ENCODE peak calls at places on chromosome 17, in six cellular contexts. T is mammary epithelial cell, W is OCI-LY7, C is H9, S is A549, P is PC-9. I is an unnamed sample.

GRCh38 chr17:37405955-37406634 is 541 bp downstream of the ACACA start:
- DNase-seq in C (no peak), T (peak; percentile 22), W (peak; percentile 34), P (no peak), S (no peak), I (no peak)

GRCh38 chr17:78839762-78840529 is 668 bp downstream of the USP36 start:
- DNase-seq in T (peak; percentile 37), C (peak; percentile 54), W (peak; percentile 52), P (peak; percentile 37), S (peak; percentile 51), I (peak; percentile 52)

GRCh38 chr17:63609820-63610573 is 9.3 kb downstream of the TACO1 start:
- DNase-seq in S (no peak), W (no peak), P (no peak), C (no peak), T (no peak), I (no peak)

GRCh38 chr17:56172517-56172982 is 19.3 kb downstream of the ANKFN1 start:
- DNase-seq in W (no peak), S (no peak), T (no peak), C (peak; percentile 52), P (no peak), I (no peak)

GRCh38 chr17:48871551-48872351 is 20.8 kb upstream of the ATP5MC1 start:
- DNase-seq in P (no peak), C (no peak), T (no peak), W (no peak), S (peak; percentile 85), I (peak; percentile 91)

GRCh38 chr17:17837966-17838962 is 1.5 kb upstream of the SREBF1 start:
- DNase-seq in T (peak; percentile 76), C (peak; percentile 93), P (peak; percentile 69), S (peak; percentile 77), W (peak; percentile 14), I (peak; percentile 86)

GRCh38 chr17:28350271-28350670 is 7.1 kb downstream of the POLDIP2 start:
- DNase-seq in P (no peak), T (no peak), S (no peak), C (no peak), W (no peak), I (no peak)

GRCh38 chr17:61735807-61736206 is 127.5 kb downstream of the BRIP1 start:
- DNase-seq in T (no peak), C (no peak), S (no peak), P (no peak), W (no peak), I (no peak)

GRCh38 chr17:9242497-9242881 is 221.2 kb downstream of the NTN1 start:
- DNase-seq in S (no peak), P (no peak), W (no peak), C (no peak), T (no peak), I (no peak)

GRCh38 chr17:32283745-32284207 is 18.1 kb downstream of the RHBDL3 start:
- DNase-seq in T (no peak), C (no peak), W (no peak), P (no peak), S (no peak), I (no peak)

GRCh38 chr17:49931416-49931815 is 37.6 kb upstream of the DLX4 start:
- DNase-seq in C (no peak), S (no peak), T (no peak), P (no peak), W (no peak), I (no peak)

GRCh38 chr17:80363518-80364090 is 51.4 kb upstream of the ENDOV start:
- DNase-seq in C (no peak), P (no peak), S (no peak), T (no peak), W (no peak), I (no peak)

GRCh38 chr17:38883592-38884526 is 14.0 kb downstream of the LASP1 start:
- DNase-seq in W (no peak), C (peak; percentile 71), S (no peak), P (no peak), T (peak; percentile 72), I (no peak)
- H3K4me1 ChIP-seq in W (peaks cover 60% of the 10 kb centered on the region), C (peaks cover 6% of the 10 kb centered on the region), S (peaks cover 88% of the 10 kb centered on the region), P (peaks cover 52% of the 10 kb centered on the region), T (peaks cover 57% of the 10 kb centered on the region), I (peaks cover 46% of the 10 kb centered on the region)

DNA sequence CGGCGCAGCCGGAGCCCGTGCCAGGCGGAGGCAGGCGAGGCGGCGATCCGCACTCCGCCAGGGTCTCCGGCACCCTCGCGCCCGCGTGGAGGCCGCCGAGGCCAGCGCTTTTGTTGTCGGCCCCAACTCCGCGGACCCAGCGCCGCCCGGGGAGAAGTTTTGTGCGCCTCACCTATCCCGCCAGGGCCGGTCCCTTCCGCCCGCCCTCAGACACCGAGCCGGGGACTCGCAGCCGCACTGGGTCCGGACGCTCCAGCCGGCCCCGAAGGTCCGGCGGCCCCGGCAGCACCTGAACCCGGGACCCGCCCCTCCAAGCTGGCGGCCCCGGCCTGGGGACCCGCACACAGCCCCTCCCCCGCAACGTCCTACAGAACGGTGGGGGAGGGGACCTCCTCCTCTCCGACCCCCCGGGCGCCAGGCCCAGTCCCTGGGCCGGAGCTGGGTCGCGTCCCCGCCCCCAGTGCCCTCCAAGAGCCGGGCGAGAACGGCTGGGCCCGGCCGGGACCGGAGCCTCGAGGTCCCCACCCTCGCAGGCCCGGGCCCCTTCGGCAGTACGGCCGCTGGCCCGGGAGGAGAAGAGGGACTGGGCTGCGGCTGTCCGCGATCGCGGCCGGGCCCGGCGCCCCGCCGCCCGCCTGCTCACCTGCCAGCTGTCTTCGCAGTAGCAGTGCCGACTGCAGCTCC is 705 bp downstream of the UBE2G1 start:
- DNase-seq in S (no peak), W (peak; percentile 62), P (no peak), T (no peak), C (peak; percentile 63), I (peak; percentile 40)
- H3K4me1 ChIP-seq in S (peaks cover 13% of the 10 kb centered on the region), W (peaks cover 70% of the 10 kb centered on the region), P (peaks cover 17% of the 10 kb centered on the region), T (peaks cover 6% of the 10 kb centered on the region), C (no peaks in the 10 kb centered on the region), I (peaks cover 3% of the 10 kb centered on the region)

GRCh38 chr17:58318627-58319180 is 9.9 kb downstream of the TSPOAP1 start:
- DNase-seq in P (no peak), S (no peak), C (no peak), W (no peak), T (no peak), I (no peak)
- H3K4me1 ChIP-seq in P (no peaks in the 10 kb centered on the region), S (peaks cover 6% of the 10 kb centered on the region), C (no peaks in the 10 kb centered on the region), W (peaks cover 15% of the 10 kb centered on the region), T (peaks cover 6% of the 10 kb centered on the region), I (no peaks in the 10 kb centered on the region)

DNA sequence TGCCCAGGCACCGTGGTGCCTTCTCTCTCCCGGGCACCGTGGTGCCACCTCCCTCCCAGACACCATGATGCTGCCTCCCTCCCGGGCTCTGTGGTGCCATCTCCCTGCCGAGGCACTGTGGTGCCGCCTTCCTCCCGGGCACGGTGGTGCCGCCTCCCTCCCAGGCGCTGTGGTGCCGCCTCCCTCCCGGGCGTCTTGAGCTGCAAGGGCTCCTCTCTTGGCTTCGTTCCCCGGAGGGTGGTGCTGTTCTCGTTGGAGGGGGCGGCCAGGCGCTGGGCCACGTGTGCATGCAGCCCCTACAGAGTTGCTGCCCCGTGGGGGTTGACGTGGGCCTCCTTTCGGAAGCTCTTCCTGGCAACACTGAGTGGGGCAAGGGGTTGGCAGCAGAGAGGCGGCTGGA is 8.2 kb downstream of the CENPX start:
- DNase-seq in P (no peak), W (no peak), T (no peak), S (no peak), C (no peak), I (no peak)
- H3K4me1 ChIP-seq in P (no peaks in the 10 kb centered on the region), W (no peaks in the 10 kb centered on the region), T (no peaks in the 10 kb centered on the region), S (peaks cover 8% of the 10 kb centered on the region), C (no peaks in the 10 kb centered on the region), I (no peaks in the 10 kb centered on the region)

GRCh38 chr17:1037238-1037879 is 40.4 kb downstream of the TIMM22 start:
- DNase-seq in W (no peak), C (no peak), T (no peak), P (no peak), S (no peak), I (no peak)
- H3K4me1 ChIP-seq in W (no peaks in the 10 kb centered on the region), C (no peaks in the 10 kb centered on the region), T (peaks cover 14% of the 10 kb centered on the region), P (no peaks in the 10 kb centered on the region), S (no peaks in the 10 kb centered on the region), I (no peaks in the 10 kb centered on the region)

GRCh38 chr17:29613371-29613837 is 9.3 kb downstream of the CORO6 start:
- DNase-seq in T (no peak), S (no peak), C (peak; percentile 98), P (no peak), W (peak; percentile 74), I (peak; percentile 98)
- H3K4me1 ChIP-seq in T (peaks cover 28% of the 10 kb centered on the region), S (peaks cover 24% of the 10 kb centered on the region), C (no peaks in the 10 kb centered on the region), P (no peaks in the 10 kb centered on the region), W (peaks cover 43% of the 10 kb centered on the region), I (peaks cover 20% of the 10 kb centered on the region)

DNA sequence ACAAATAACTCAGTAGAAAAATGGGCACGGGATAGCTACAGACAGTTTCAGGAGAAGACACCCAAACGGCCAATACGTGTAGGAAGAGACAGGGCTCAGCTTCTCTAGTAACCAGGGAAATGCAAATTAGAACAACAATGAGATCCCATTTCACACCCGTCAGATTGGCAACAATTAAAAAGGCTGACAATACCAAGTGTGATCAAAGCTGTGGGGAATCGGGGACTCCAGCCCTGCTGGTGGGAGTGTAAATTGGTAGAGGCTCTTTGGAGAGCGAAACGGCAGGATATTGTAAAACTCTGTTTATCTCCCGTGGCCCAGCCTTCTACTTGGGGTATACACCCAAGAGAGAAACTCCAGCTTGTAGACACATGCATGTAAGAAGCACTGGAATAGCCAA is 27.6 kb downstream of the MYBBP1A start:
- DNase-seq in P (no peak), T (no peak), W (no peak), S (no peak), C (no peak), I (no peak)
- H3K4me1 ChIP-seq in P (no peaks in the 10 kb centered on the region), T (no peaks in the 10 kb centered on the region), W (peaks cover 35% of the 10 kb centered on the region), S (no peaks in the 10 kb centered on the region), C (no peaks in the 10 kb centered on the region), I (no peaks in the 10 kb centered on the region)

I was measured in colonic mucosa.